ENCODE peak calls at places on chromosomes 7 and 10, in ten cellular contexts. A, K, E, G, W, U, M, T, Z and H are unnamed samples.

GRCh38 chr7:139644191-139644590 is 120.7 kb downstream of the CLEC2L start:
- DNase-seq in A (peak), K (no peak), E (no peak), G (no peak), W (no peak), U (no peak), M (no peak), T (no peak), Z (no peak), H (no peak)

GRCh38 chr7:80858141-80858903 is 60.5 kb downstream of the SEMA3C start:
- DNase-seq in A (no peak), K (no peak), E (no peak), G (peak), W (no peak), U (peak), M (peak), T (no peak), Z (no peak), H (no peak)

GRCh38 chr7:6407434-6407833 is 40.3 kb downstream of the DAGLB start:
- DNase-seq in A (no peak), K (no peak), E (no peak), G (no peak), W (no peak), U (no peak), M (no peak), T (no peak), Z (no peak), H (no peak)

GRCh38 chr7:74672343-74672915 is 14.9 kb downstream of the GTF2I start:
- DNase-seq in A (no peak), K (no peak), E (no peak), G (no peak), W (no peak), U (no peak), M (no peak), T (no peak), Z (no peak), H (no peak)

GRCh38 chr7:29408841-29409243 is 154.8 kb upstream of the PRR15 start:
- DNase-seq in A (no peak), K (peak), E (peak), G (peak), W (no peak), U (peak), M (peak), T (peak), Z (peak), H (peak)

GRCh38 chr10:14782691-14783363 is 8.1 kb upstream of the FAM107B start:
- DNase-seq in A (no peak), K (no peak), E (no peak), G (peak), W (no peak), U (no peak), M (peak), T (no peak), Z (peak), H (no peak)

GRCh38 chr10:3293536-3294431 is 121.2 kb upstream of the PITRM1 start:
- DNase-seq in A (peak), K (no peak), E (no peak), G (no peak), W (no peak), U (peak), M (no peak), T (no peak), Z (no peak), H (no peak)

GRCh38 chr7:111728635-111728995 is 166.3 kb upstream of the IMMP2L start:
- DNase-seq in A (peak), K (no peak), E (no peak), G (no peak), W (no peak), U (no peak), M (no peak), T (no peak), Z (no peak), H (no peak)

GRCh38 chr10:27258492-27258837 is 17.9 kb upstream of the ACBD5 start:
- DNase-seq in A (no peak), K (no peak), E (no peak), G (no peak), W (no peak), U (no peak), M (no peak), T (no peak), Z (no peak), H (no peak)

GRCh38 chr10:55449981-55450380 is 649.0 kb upstream of the PCDH15 start:
- DNase-seq in A (no peak), K (no peak), E (no peak), G (no peak), W (no peak), U (no peak), M (peak), T (no peak), Z (no peak), H (no peak)

GRCh38 chr10:117675516-117675915 is 133.0 kb downstream of the EMX2 start:
- DNase-seq in A (no peak), K (no peak), E (no peak), G (no peak), W (no peak), U (no peak), M (no peak), T (no peak), Z (no peak), H (no peak)

GRCh38 chr7:7668708-7669107 is 28.2 kb downstream of the UMAD1 start:
- DNase-seq in A (no peak), K (no peak), E (no peak), G (no peak), W (no peak), U (no peak), M (no peak), T (no peak), Z (no peak), H (no peak)

GRCh38 chr7:33973235-33974015 is 68.1 kb downstream of the BMPER start:
- DNase-seq in A (no peak), K (no peak), E (no peak), G (peak), W (no peak), U (peak), M (no peak), T (no peak), Z (no peak), H (no peak)

GRCh38 chr7:130831817-130832481 is 97.9 kb upstream of the KLF14 start:
- DNase-seq in A (no peak), K (no peak), E (no peak), G (no peak), W (no peak), U (peak), M (peak), T (peak), Z (no peak), H (no peak)

GRCh38 chr10:128854965-128855364 is 612.1 kb upstream of the MGMT start:
- DNase-seq in A (no peak), K (peak), E (no peak), G (no peak), W (peak), U (peak), M (no peak), T (no peak), Z (peak), H (peak)

GRCh38 chr10:124697443-124697836 is 46.7 kb downstream of the FAM53B start:
- DNase-seq in A (no peak), K (no peak), E (no peak), G (no peak), W (no peak), U (no peak), M (no peak), T (no peak), Z (no peak), H (no peak)

GRCh38 chr10:124699471-124700292 is 44.5 kb downstream of the FAM53B start:
- DNase-seq in A (no peak), K (no peak), E (no peak), G (no peak), W (peak), U (no peak), M (no peak), T (no peak), Z (no peak), H (no peak)

GRCh38 chr10:124696446-124697392 is 47.5 kb downstream of the FAM53B start:
- DNase-seq in A (no peak), K (no peak), E (no peak), G (no peak), W (no peak), U (no peak), M (no peak), T (peak), Z (no peak), H (no peak)

GRCh38 chr10:124698560-124699470 is 45.4 kb downstream of the FAM53B start:
- DNase-seq in A (no peak), K (no peak), E (no peak), G (no peak), W (peak), U (no peak), M (no peak), T (no peak), Z (no peak), H (no peak)

DNA sequence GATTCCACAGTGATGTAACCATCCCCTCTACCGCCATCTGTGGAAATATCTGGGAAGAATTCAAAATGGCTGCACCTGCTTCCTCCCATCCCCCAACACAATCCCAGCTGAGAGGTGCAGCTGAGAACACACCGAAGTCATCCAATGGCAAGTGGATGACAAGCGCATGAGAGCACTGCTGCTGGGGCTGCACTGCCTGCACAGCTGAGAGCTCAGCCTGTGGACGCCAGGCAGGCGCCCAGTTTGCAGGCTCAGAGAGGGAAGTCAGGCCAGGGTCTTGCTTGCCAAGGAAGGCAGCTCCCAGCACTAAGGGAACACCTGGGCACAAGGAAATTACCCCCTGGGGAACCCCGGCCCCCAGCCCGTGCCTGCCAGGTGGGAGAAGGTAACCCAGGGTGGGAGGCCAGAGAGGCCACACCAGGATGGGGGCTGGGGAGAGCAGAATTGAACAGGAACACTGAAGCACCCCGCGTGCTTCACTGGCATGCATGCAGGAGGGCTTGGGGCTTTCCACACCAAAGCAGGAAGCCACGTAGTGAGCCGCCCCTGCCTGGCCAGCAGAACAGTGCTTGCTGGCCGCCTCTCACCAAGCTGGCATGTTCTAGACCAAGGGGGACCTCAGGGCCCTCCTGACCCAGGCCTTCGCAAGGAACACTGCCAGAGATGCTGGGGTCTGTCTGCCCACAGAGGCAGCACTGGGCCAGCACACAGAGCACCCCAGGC is 46.2 kb downstream of the FAM53B start:
- DNase-seq in A (no peak), K (no peak), E (no peak), G (no peak), W (peak), U (no peak), M (peak), T (no peak), Z (no peak), H (no peak)
- TF ChIP-seq CTCF in A (no peak), K (no peak), E (no peak), G (no peak), W (no peak), U (no peak), M (no peak), T (no peak), Z (no peak), H (no peak)

GRCh38 chr10:36266923-36267322 is 624.8 kb upstream of the FZD8 start:
- DNase-seq in A (no peak), K (no peak), E (no peak), G (no peak), W (no peak), U (no peak), M (peak), T (no peak), Z (no peak), H (no peak)

GRCh38 chr10:36269222-36269621 is 627.1 kb upstream of the FZD8 start:
- DNase-seq in A (no peak), K (no peak), E (no peak), G (no peak), W (no peak), U (no peak), M (no peak), T (no peak), Z (no peak), H (no peak)

GRCh38 chr10:36263871-36264270 is 621.8 kb upstream of the FZD8 start:
- DNase-seq in A (no peak), K (no peak), E (no peak), G (no peak), W (no peak), U (no peak), M (peak), T (no peak), Z (no peak), H (no peak)
- TF ChIP-seq CTCF in A (no peak), K (no peak), E (no peak), G (no peak), W (no peak), U (no peak), M (no peak), T (no peak), Z (no peak), H (no peak)

GRCh38 chr7:145350334-145350733 is 514.5 kb upstream of the TPK1 start:
- DNase-seq in A (no peak), K (no peak), E (no peak), G (no peak), W (no peak), U (no peak), M (no peak), T (no peak), Z (no peak), H (no peak)
- TF ChIP-seq CTCF in A (no peak), K (no peak), E (no peak), G (no peak), W (no peak), U (no peak), M (no peak), T (no peak), Z (no peak), H (no peak)

GRCh38 chr10:132705943-132706342 is 80.0 kb downstream of the NKX6-2 start:
- DNase-seq in A (no peak), K (no peak), E (no peak), G (no peak), W (no peak), U (no peak), M (no peak), T (no peak), Z (no peak), H (no peak)
- TF ChIP-seq CTCF in A (no peak), K (no peak), E (no peak), G (no peak), W (no peak), U (no peak), M (no peak), T (no peak), Z (no peak), H (no peak)